ENCODE peak calls at places on chromosomes 11 and 22, in eight cellular contexts. L, B, K, N, C, T, P and J are unnamed samples. For H3K4me1, the result is how much of the 10 kb centered on the place peaks cover.

GRCh38 chr22:42553475-42554361 is at the start of gene SERHL2:
- DNase-seq in C (peak), N (peak), L (peak), P (peak), K (peak), B (peak), T (peak), J (peak)

GRCh38 chr11:69000831-69001245 is 12.2 kb downstream of the MRGPRF start:
- DNase-seq in T (peak), K (no peak), N (peak), L (no peak), P (no peak), B (no peak), C (peak), J (peak)

GRCh38 chr22:37659066-37659896 is 758 bp downstream of the PDXP start:
- DNase-seq in K (no peak), T (peak), P (no peak), C (no peak), B (no peak), N (no peak), L (no peak), J (no peak)

GRCh38 chr11:69972351-69972802 is 105.7 kb upstream of the ANO1 start:
- DNase-seq in N (no peak), K (no peak), C (no peak), P (no peak), L (no peak), B (no peak), T (no peak), J (no peak)

GRCh38 chr11:19094859-19095258 is 22.1 kb upstream of the ZDHHC13 start:
- DNase-seq in N (no peak), K (no peak), T (no peak), L (no peak), P (no peak), B (no peak), C (no peak), J (no peak)

GRCh38 chr22:24341657-24342056 is 71.0 kb downstream of the SPECC1L start:
- DNase-seq in L (no peak), K (no peak), N (no peak), C (no peak), P (no peak), B (no peak), T (no peak), J (no peak)

GRCh38 chr11:18203723-18204122 is 31.1 kb downstream of the MRGPRX4 start:
- DNase-seq in B (no peak), T (no peak), K (no peak), P (no peak), L (no peak), N (no peak), C (peak), J (no peak)

GRCh38 chr22:40637181-40638150 is 947 bp upstream of the MRTFA start:
- DNase-seq in T (no peak), C (peak), P (peak), L (no peak), K (peak), N (no peak), B (peak), J (peak)

GRCh38 chr11:81007046-81007445 is 1566.2 kb upstream of the TENM4 start:
- DNase-seq in L (no peak), P (no peak), N (peak), K (no peak), T (no peak), B (no peak), C (no peak), J (no peak)

GRCh38 chr11:63998558-63999348 is 12.5 kb downstream of the OTUB1 start:
- DNase-seq in T (no peak), N (no peak), K (no peak), C (peak), L (no peak), B (peak), P (no peak), J (no peak)

GRCh38 chr11:59249535-59249934 is 36.8 kb upstream of the MPEG1 start:
- DNase-seq in C (no peak), T (no peak), P (no peak), B (no peak), N (no peak), L (no peak), K (no peak), J (no peak)

GRCh38 chr11:11998091-11998781 is 10.2 kb downstream of the DKK3 start:
- DNase-seq in K (no peak), C (no peak), B (no peak), N (peak), L (no peak), T (no peak), P (no peak), J (no peak)

GRCh38 chr11:6892400-6892799 is at the start of gene OR2D2:
- DNase-seq in L (no peak), B (no peak), N (no peak), P (no peak), C (no peak), K (no peak), T (no peak), J (no peak)

GRCh38 chr11:48033918-48034341 is 53.6 kb downstream of the PTPRJ start:
- DNase-seq in T (no peak), L (no peak), K (no peak), C (no peak), B (no peak), N (no peak), P (no peak), J (no peak)

GRCh38 chr11:121551463-121551862 is 98.7 kb upstream of the SORL1-AS1 start:
- DNase-seq in K (no peak), P (no peak), B (no peak), T (no peak), L (no peak), N (no peak), C (no peak), J (no peak)

GRCh38 chr11:75313457-75314272 is 37.8 kb downstream of the ARRB1 start:
- DNase-seq in P (no peak), N (peak), B (peak), T (peak), K (no peak), C (peak), L (no peak), J (peak)

DNA sequence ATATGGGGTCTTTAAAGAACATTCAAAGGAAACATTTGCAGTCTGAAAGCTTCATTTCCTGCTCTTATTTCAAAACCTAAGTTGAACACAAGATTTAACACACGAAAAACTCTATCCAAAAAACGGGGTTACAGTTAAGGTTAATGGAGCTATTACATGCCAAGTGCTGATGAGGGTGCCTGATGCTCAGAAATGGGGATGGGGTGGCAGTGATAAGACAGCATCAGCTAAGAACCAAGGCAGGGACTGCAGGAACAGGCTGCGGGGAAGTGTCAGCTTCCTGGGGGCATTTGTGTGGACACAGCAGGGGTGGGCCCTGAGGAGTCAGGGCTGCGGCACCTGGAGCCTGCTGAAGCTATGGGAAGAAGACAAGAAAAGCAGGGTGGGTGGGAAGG is 12.2 kb downstream of the DGCR2 start:
- DNase-seq in K (no peak), B (no peak), C (no peak), N (no peak), P (no peak), L (no peak), T (no peak), J (no peak)
- H3K4me1 ChIP-seq in K (under half), B (half or more), C (under half), N (under half), P (half or more), L (under half), T (under half), J (under half)

DNA sequence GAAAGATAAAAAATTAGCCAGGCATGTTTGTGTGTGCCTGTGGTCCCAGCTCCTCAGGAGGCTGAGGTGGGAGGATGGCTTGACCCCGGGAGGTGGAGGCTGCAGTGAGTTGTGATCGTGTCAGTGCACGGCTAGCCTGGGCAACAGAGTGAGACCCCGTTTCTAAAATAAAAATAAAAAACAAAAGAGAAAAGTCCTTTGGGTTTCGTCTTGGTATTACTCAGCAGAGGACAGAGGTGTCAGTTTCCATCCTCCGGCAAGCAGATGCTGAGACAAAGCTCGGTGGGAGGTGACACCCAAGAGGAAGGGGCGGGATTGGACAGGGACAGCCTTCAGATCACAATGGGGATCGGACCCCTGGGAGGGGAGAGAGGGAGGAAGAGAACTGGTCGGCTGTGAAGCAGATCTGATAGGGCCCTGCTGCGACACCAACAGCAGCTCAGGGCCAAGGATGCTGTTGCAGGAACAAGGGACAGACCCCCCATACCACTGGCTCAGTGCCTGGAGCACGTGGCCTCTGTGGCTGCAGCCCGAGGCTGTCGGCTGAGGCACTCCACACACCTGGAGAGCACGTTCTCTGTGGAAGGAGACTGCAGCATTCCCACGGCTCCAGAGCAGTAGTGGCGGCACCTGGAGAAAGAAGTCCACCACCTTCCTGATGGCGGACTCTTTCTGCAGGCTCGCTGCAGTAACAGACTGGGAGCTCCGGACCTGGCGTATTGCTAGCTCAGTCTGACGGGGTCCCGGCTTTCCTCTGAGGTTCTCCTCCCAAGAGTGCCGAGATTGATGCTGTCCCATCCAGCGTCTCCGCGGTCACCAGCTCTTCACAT is 5.2 kb upstream of the BID start:
- DNase-seq in N (no peak), P (no peak), K (no peak), B (no peak), T (no peak), C (no peak), L (no peak), J (no peak)
- H3K4me1 ChIP-seq in N (under half), P (half or more), K (half or more), B (under half), T (under half), C (under half), L (under half), J (under half)

GRCh38 chr22:39472570-39473556 is 16.1 kb downstream of the MGAT3 start:
- DNase-seq in C (no peak), B (peak), K (no peak), N (no peak), T (no peak), P (no peak), L (no peak), J (no peak)
- H3K4me1 ChIP-seq in C (under half), B (half or more), K (under half), N (under half), T (under half), P (under half), L (under half), J (half or more)

DNA sequence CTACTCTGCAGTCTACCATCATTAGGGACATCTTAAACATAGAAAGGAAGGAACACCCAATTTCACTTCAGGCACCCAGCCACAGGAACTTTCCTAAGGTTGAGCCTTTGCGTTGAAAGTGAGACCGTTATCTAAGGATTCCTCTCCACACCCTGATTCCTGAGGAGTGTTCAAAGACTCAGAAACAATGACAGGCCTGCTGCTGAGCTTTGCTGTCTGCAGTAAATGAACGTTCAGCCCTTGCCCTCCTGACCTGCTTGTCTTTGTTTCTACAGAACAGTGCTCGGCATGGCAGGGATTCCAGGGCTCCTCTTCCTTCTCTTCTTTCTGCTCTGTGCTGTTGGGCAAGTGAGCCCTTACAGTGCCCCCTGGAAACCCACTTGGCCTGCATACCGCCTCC is 7.0 kb downstream of the PRSS23 start:
- DNase-seq in K (no peak), T (no peak), P (no peak), L (no peak), C (peak), N (no peak), B (no peak), J (no peak)
- H3K4me1 ChIP-seq in K (under half), T (under half), P (under half), L (under half), C (under half), N (under half), B (under half), J (under half)

GRCh38 chr22:23222033-23222840 is 41.9 kb downstream of the BCR start:
- DNase-seq in K (no peak), T (no peak), C (no peak), B (no peak), L (no peak), N (no peak), P (no peak), J (no peak)

GRCh38 chr22:23221351-23221804 is 41.1 kb downstream of the BCR start:
- DNase-seq in C (no peak), N (no peak), K (no peak), P (no peak), B (no peak), T (no peak), L (no peak), J (no peak)

GRCh38 chr22:23220485-23221350 is 40.4 kb downstream of the BCR start:
- DNase-seq in L (no peak), N (peak), P (no peak), B (no peak), K (no peak), T (no peak), C (no peak), J (no peak)

GRCh38 chr22:23223566-23224317 is 43.4 kb downstream of the BCR start:
- DNase-seq in L (no peak), P (no peak), K (no peak), N (no peak), T (no peak), C (no peak), B (no peak), J (no peak)

GRCh38 chr22:23222875-23223565 is 42.7 kb downstream of the BCR start:
- DNase-seq in K (no peak), L (no peak), T (no peak), C (no peak), B (no peak), N (no peak), P (no peak), J (no peak)
- H3K4me1 ChIP-seq in K (half or more), L (half or more), T (under half), C (under half), B (half or more), N (under half), P (half or more), J (half or more)

GRCh38 chr11:95011376-95011775 is 13.7 kb upstream of the KDM4E start:
- DNase-seq in B (no peak), L (no peak), K (no peak), N (no peak), T (no peak), C (no peak), P (no peak), J (no peak)

DNA sequence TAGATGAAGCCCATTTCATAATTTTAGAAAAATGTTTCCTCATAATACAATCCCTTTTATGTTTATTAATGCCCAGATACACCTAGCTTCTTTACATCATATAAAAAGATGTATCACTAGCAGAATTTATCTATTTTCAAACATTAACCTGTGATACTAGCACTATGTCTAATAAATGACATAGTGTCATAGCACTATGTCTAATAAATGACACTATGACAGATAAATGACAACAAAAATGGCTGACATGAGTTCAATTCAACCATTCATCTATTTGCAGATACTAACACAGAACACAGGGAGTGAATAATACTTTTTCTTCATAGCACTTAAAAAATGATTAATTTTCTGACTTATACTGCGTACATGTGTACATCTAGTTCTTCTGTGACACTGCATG is 19.4 kb upstream of the KDM4E start:
- DNase-seq in K (no peak), L (no peak), C (no peak), N (no peak), B (no peak), P (no peak), T (no peak), J (no peak)
- H3K4me1 ChIP-seq in K (under half), L (under half), C (under half), N (under half), B (under half), P (under half), T (under half), J (under half)

DNA sequence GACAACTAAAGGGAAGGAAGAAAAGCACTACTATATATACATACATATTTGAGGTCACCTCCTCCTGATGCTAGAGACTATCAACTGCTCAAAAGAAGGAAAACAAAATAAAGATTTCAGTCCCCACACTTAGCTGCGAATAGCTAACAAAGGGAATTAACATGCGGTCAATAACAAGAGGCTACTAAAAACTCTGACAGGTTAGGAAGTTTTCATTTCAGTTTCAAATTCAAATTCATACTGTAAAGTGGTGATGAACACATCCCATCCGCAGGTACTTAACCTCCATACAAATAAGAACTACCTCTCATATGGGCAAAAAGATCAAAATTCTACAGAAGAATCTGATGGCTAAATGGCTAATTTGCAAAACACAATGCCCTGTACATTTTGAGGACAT is 2.6 kb downstream of the NAP1L4 start:
- DNase-seq in L (no peak), K (no peak), C (no peak), T (no peak), N (no peak), B (no peak), P (no peak), J (no peak)
- H3K4me1 ChIP-seq in L (under half), K (under half), C (under half), T (under half), N (under half), B (half or more), P (under half), J (under half)

DNA sequence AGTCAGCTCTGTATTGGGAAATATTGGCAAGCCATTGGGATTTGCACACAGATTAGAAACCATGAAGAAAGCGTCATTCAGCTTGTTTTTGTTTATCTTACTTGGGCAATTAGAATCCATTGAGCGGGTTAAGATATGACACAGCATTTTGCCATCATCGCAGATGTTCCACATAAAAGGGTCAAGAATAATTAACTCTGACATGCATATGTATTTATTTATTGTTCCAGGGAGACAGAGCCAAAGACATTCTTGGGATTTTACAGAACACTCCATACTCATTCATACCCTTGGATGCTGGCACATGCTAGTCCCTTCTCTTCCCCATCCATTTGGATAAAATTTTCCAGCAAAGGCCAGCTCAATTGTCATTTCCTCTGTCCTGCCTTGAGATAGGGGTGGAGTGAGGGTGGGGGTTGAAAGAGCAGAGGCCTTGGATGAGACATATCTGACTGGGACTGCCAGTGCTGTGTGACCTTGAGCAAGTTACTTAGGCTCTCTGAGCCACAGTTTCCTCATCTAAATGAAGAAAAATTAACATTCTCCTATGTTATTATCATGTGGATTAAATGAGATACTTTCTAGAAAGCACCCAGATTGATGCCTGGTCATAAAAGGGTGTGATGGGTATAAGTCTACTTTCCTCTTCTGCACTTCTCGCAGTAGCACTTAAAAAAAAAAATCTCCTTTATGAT is 179.7 kb downstream of the RRAS2 start:
- DNase-seq in B (no peak), K (no peak), L (no peak), N (peak), T (no peak), P (no peak), C (no peak), J (no peak)
- H3K4me1 ChIP-seq in B (under half), K (under half), L (under half), N (under half), T (under half), P (under half), C (under half), J (under half)

DNA sequence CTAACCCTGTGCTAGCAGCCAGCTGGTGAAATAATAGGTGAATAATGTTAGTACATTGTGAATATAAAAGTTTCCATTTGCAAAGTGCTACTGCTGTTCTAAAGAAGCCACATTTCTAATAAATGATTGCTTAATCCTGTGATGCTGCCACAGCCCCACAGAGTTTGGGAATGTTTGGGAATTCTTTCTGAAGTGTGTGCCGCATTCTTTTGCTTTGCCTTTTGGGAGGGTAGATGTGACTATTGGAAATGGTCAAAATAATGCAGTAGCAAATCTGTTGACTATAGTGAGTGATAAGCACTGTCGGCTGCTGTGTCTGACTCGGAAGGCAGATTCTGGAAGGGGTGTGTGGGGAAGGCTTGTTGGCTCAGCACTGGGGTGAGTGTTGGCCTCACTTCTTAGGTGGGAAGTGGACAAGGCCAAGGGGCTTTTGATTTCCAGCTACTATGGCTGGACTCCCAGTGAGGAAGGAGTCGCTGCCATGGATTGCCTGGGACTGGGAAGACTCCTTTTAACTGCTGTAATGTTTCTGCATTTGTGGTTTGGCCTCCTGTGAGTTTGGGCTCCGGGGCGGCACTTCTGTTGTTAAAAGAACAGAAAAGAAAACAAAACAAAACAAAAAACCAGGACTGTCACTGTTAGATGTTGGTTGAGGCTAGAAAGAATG is 20.0 kb downstream of the ZBTB16 start:
- DNase-seq in B (no peak), N (no peak), C (no peak), L (no peak), T (peak), K (no peak), P (no peak), J (no peak)
- H3K4me1 ChIP-seq in B (half or more), N (under half), C (under half), L (half or more), T (half or more), K (under half), P (under half), J (half or more)